ENCODE peak calls at places on chromosomes 16 and 17, in six cellular contexts. W is Peyer's patch, X is brain microvascular endothelial cell, P is A549, I is BJ, T is astrocyte of the spinal cord. R is an unnamed sample.

GRCh38 chr17:1366234-1366633 is 33.8 kb downstream of the YWHAE start:
- DNase-seq in W (no peak), X (no peak), P (no peak), I (no peak), T (no peak), R (no peak)

GRCh38 chr16:68235882-68236803 is at the start of gene ESRP2:
- DNase-seq in W (peak; percentile 94), X (no peak), P (no peak), I (no peak), T (no peak), R (no peak)

GRCh38 chr17:34121311-34121710 is 133.8 kb upstream of the CCL2 start:
- DNase-seq in W (no peak), X (no peak), P (no peak), I (no peak), T (no peak), R (no peak)

GRCh38 chr16:83900611-83901010 is 1.7 kb downstream of the MLYCD start:
- DNase-seq in W (no peak), X (no peak), P (no peak), I (no peak), T (no peak), R (no peak)

GRCh38 chr16:56576585-56577299 is 11.9 kb downstream of the MT4 start:
- DNase-seq in W (peak; percentile 90), X (peak; percentile 31), P (peak; percentile 41), I (no peak), T (peak; percentile 45), R (peak; percentile 75)

GRCh38 chr17:78430892-78431691 is 52.6 kb downstream of the PGS1 start:
- DNase-seq in W (no peak), X (no peak), P (no peak), I (no peak), T (peak; percentile 71), R (no peak)

GRCh38 chr17:6476834-6477210 is 32.6 kb downstream of the PIMREG start:
- DNase-seq in W (no peak), X (no peak), P (no peak), I (no peak), T (no peak), R (no peak)

GRCh38 chr17:61409301-61410099 is 9.9 kb downstream of the TBX2 start:
- DNase-seq in W (peak; percentile 65), X (no peak), P (peak; percentile 91), I (no peak), T (no peak), R (peak; percentile 79)

GRCh38 chr17:68807998-68808772 is 147.0 kb downstream of the ABCA8 start:
- DNase-seq in W (no peak), X (no peak), P (no peak), I (no peak), T (peak; percentile 39), R (peak; percentile 17)

GRCh38 chr16:16821261-16821660 is 442.3 kb downstream of the NPIPA7 start:
- DNase-seq in W (no peak), X (no peak), P (no peak), I (no peak), T (no peak), R (no peak)
- H3K4me3 ChIP-seq in W (no peak overlapping the region), X (no peak overlapping the region), P (no peak overlapping the region), I (no peak overlapping the region), T (no peak overlapping the region), R (no peak overlapping the region)

DNA sequence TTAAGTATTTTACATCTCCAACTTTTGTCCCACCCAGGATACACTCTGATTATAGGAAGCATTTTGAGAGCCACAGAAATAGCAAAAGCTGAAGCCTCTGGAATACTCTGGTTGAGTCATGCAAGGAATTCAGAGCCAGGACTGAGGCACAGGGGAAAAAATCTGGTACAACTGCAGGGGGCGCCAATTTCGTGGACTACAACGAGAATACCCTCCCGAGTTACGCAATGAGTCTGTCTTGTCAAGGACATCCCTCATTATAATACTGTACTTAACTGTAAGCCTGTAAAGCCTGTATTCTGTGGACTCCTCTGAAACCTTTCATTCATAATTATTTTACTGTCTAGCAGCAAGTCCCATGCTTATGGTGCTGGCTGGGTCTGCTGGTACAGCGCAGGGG is 7.8 kb downstream of the HOXB1 start:
- DNase-seq in W (no peak), X (no peak), P (no peak), I (no peak), T (no peak), R (no peak)
- TF ChIP-seq CTCF in W (no peak), X (peak; percentile 48), P (peak; percentile 39), I (no peak), T (peak; percentile 23), R (peak; percentile 23)

GRCh38 chr16:78606572-78606971 is 507.1 kb downstream of the WWOX start:
- DNase-seq in W (no peak), X (no peak), P (no peak), I (no peak), T (no peak), R (no peak)

GRCh38 chr16:78607022-78607421 is 507.6 kb downstream of the WWOX start:
- DNase-seq in W (no peak), X (no peak), P (no peak), I (no peak), T (no peak), R (no peak)

GRCh38 chr16:78609542-78610253 is 510.2 kb downstream of the WWOX start:
- DNase-seq in W (no peak), X (no peak), P (no peak), I (no peak), T (no peak), R (no peak)

GRCh38 chr16:78607465-78607864 is 508.0 kb downstream of the WWOX start:
- DNase-seq in W (no peak), X (no peak), P (no peak), I (no peak), T (peak; percentile 0), R (peak; percentile 50)

DNA sequence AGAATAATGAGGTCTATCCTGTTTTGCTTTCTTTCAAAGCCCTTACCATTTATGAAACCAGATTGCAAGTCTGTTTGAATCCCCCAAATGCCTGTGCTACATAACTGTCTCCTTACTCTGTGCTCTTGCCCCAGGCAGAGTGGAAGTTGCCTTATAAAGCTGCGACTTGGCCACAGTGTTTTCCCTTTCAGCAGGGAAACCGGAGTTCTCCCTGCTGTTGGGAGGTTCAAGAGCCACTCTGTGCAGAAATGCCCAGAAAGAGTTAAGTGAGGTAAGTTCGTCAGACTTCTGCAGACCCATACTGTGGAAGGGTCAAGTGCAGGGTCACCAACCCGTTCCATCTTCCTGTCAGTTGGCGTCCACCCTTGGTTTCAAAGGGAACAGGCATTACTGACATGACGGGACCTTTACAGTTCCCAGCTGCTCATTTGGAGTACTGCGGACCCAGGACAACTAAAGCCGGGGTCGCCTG is 508.9 kb downstream of the WWOX start:
- DNase-seq in W (no peak), X (no peak), P (no peak), I (no peak), T (no peak), R (no peak)
- H3K4me3 ChIP-seq in W (no peak overlapping the region), X (no peak overlapping the region), P (no peak overlapping the region), I (no peak overlapping the region), T (no peak overlapping the region), R (no peak overlapping the region)

GRCh38 chr16:23666919-23667659 is 11.6 kb upstream of the PLK1 start:
- DNase-seq in W (no peak), X (no peak), P (no peak), I (no peak), T (no peak), R (no peak)

GRCh38 chr16:23668873-23669272 is 9.8 kb upstream of the PLK1 start:
- DNase-seq in W (no peak), X (no peak), P (no peak), I (no peak), T (no peak), R (peak; percentile 15)

GRCh38 chr16:23663918-23664317 is 14.8 kb upstream of the PLK1 start:
- DNase-seq in W (no peak), X (no peak), P (no peak), I (no peak), T (no peak), R (no peak)

GRCh38 chr16:23670137-23670776 is 8.4 kb upstream of the PLK1 start:
- DNase-seq in W (no peak), X (peak; percentile 79), P (no peak), I (peak; percentile 50), T (peak; percentile 85), R (peak; percentile 51)

DNA sequence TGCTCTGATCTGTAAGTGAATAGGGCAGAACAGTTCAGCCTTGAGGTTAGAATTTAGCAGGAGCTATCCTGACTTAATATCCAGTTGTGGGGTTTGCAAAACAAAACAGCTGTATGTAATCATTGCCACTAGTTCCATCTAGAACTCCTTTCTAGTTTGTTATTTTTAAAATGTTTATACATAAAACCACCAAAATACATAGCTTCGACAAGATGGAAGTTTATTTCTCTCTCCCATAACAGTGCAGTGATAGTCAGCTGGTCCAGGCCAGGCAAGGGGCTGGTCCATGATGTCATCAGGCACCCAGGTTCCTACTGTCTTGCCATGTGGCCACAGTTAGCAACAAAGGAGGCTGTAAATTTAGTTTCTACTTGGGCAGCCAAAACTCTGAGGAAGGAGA is 10.5 kb upstream of the PLK1 start:
- DNase-seq in W (no peak), X (no peak), P (no peak), I (no peak), T (no peak), R (no peak)
- TF ChIP-seq CTCF in W (no peak), X (no peak), P (no peak), I (no peak), T (no peak), R (no peak)

GRCh38 chr17:52957411-52957810 is 798.9 kb upstream of the CA10 start:
- DNase-seq in W (no peak), X (no peak), P (no peak), I (no peak), T (no peak), R (no peak)
- H3K4me3 ChIP-seq in W (no peak overlapping the region), X (no peak overlapping the region), P (no peak overlapping the region), I (no peak overlapping the region), T (no peak overlapping the region), R (no peak overlapping the region)

DNA sequence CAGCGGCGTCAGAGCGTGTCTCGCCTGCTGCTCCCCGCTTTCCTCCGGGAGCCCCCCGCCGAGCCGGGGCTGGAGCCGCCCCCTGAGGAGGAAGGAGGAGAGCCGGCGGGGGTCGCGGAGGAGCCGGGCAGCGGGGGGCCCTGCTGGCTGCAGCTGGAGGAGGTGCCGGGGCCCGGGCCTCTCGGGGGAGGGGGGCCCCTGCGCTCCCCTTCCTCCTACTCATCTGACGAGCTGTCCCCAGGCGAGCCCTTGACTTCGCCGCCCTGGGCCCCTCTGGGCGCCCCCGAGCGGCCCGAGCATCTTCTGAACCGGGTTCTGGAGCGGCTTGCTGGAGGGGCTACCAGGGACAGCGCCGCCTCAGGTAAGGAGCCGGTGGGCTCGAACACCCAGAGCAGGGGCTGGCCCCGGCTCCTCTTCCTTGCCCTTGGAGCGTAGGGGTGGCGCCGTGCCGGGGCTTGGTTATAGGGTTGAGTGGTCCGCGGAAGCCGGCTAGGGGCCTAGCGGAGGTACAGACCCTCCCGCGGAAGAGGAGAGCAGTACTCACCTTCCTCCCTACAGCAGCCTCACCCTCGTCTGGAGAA is 841 bp downstream of the RAPGEFL1 start:
- DNase-seq in W (peak; percentile 64), X (no peak), P (no peak), I (no peak), T (no peak), R (no peak)
- TF ChIP-seq CTCF in W (no peak), X (no peak), P (no peak), I (no peak), T (no peak), R (no peak)

GRCh38 chr16:47276522-47276921 is 132.8 kb upstream of the NETO2 start:
- DNase-seq in W (no peak), X (no peak), P (no peak), I (no peak), T (no peak), R (no peak)
- H3K4me3 ChIP-seq in W (no peak overlapping the region), X (no peak overlapping the region), P (no peak overlapping the region), I (no peak overlapping the region), T (no peak overlapping the region), R (no peak overlapping the region)

R was measured in cardiac fibroblast.